ENCODE peak calls at places on chromosome 10, in nine cellular contexts. One of them, this sample, is unnamed.

GRCh38 chr10:71598673-71599072 is 120.9 kb downstream of the C10orf105 start:
- DNase-seq in cardiac fibroblast: peak; percentile 84
- DNase-seq in NCI-H1105: no peak
- DNase-seq in PC-3: no peak
- DNase-seq in non-pigmented ciliary epithelial cell: no peak
- DNase-seq in CD8-positive, alpha-beta memory T cell: no peak
- DNase-seq in KBM-7: no peak
- DNase-seq in renal cortical epithelial cell: no peak
- DNase-seq in H9: no peak
- DNase-seq in this sample: no peak

GRCh38 chr10:50421026-50421719 is 169.9 kb upstream of the ASAH2 start:
- DNase-seq in cardiac fibroblast: peak; percentile 59
- DNase-seq in NCI-H1105: no peak
- DNase-seq in PC-3: peak; percentile 91
- DNase-seq in non-pigmented ciliary epithelial cell: no peak
- DNase-seq in CD8-positive, alpha-beta memory T cell: no peak
- DNase-seq in KBM-7: peak; percentile 85
- DNase-seq in renal cortical epithelial cell: peak; percentile 70
- DNase-seq in H9: peak; percentile 55
- DNase-seq in this sample: no peak

GRCh38 chr10:15789793-15790525 is 70.2 kb upstream of the ITGA8 start:
- DNase-seq in cardiac fibroblast: peak; percentile 82
- DNase-seq in NCI-H1105: no peak
- DNase-seq in PC-3: no peak
- DNase-seq in non-pigmented ciliary epithelial cell: peak; percentile 38
- DNase-seq in CD8-positive, alpha-beta memory T cell: no peak
- DNase-seq in KBM-7: no peak
- DNase-seq in renal cortical epithelial cell: peak; percentile 67
- DNase-seq in H9: no peak
- DNase-seq in this sample: no peak

GRCh38 chr10:100508691-100509150 is 10.9 kb downstream of the SEC31B start:
- DNase-seq in cardiac fibroblast: peak; percentile 67
- DNase-seq in NCI-H1105: no peak
- DNase-seq in PC-3: peak; percentile 67
- DNase-seq in non-pigmented ciliary epithelial cell: no peak
- DNase-seq in CD8-positive, alpha-beta memory T cell: no peak
- DNase-seq in KBM-7: peak; percentile 76
- DNase-seq in renal cortical epithelial cell: peak; percentile 49
- DNase-seq in H9: peak; percentile 44
- DNase-seq in this sample: no peak

GRCh38 chr10:3805227-3805790 is 20.3 kb upstream of the KLF6 start:
- DNase-seq in cardiac fibroblast: peak; percentile 85
- DNase-seq in NCI-H1105: no peak
- DNase-seq in PC-3: peak; percentile 75
- DNase-seq in non-pigmented ciliary epithelial cell: no peak
- DNase-seq in CD8-positive, alpha-beta memory T cell: peak; percentile 25
- DNase-seq in KBM-7: peak; percentile 74
- DNase-seq in renal cortical epithelial cell: peak; percentile 97
- DNase-seq in H9: no peak
- DNase-seq in this sample: peak; percentile 9

GRCh38 chr10:132685121-132685891 is 100.6 kb downstream of the NKX6-2 start:
- DNase-seq in cardiac fibroblast: peak; percentile 58
- DNase-seq in NCI-H1105: no peak
- DNase-seq in PC-3: peak; percentile 88
- DNase-seq in non-pigmented ciliary epithelial cell: no peak
- DNase-seq in CD8-positive, alpha-beta memory T cell: no peak
- DNase-seq in KBM-7: peak; percentile 6
- DNase-seq in renal cortical epithelial cell: peak; percentile 82
- DNase-seq in H9: peak; percentile 22
- DNase-seq in this sample: no peak

GRCh38 chr10:112475565-112476233 is 28.7 kb downstream of the VTI1A start:
- DNase-seq in cardiac fibroblast: peak; percentile 29
- DNase-seq in NCI-H1105: no peak
- DNase-seq in PC-3: peak; percentile 40
- DNase-seq in non-pigmented ciliary epithelial cell: no peak
- DNase-seq in CD8-positive, alpha-beta memory T cell: no peak
- DNase-seq in KBM-7: peak; percentile 4
- DNase-seq in renal cortical epithelial cell: peak; percentile 28
- DNase-seq in H9: no peak
- DNase-seq in this sample: no peak

GRCh38 chr10:82969405-82969804 is 1094.4 kb downstream of the NRG3 start:
- DNase-seq in cardiac fibroblast: peak; percentile 29
- DNase-seq in NCI-H1105: no peak
- DNase-seq in PC-3: no peak
- DNase-seq in non-pigmented ciliary epithelial cell: no peak
- DNase-seq in CD8-positive, alpha-beta memory T cell: no peak
- DNase-seq in KBM-7: peak; percentile 9
- DNase-seq in renal cortical epithelial cell: peak; percentile 7
- DNase-seq in H9: no peak
- DNase-seq in this sample: peak; percentile 8

GRCh38 chr10:65128277-65128676 is 1607.1 kb downstream of the REEP3 start:
- DNase-seq in cardiac fibroblast: no peak
- DNase-seq in NCI-H1105: no peak
- DNase-seq in PC-3: no peak
- DNase-seq in non-pigmented ciliary epithelial cell: no peak
- DNase-seq in CD8-positive, alpha-beta memory T cell: no peak
- DNase-seq in KBM-7: no peak
- DNase-seq in renal cortical epithelial cell: no peak
- DNase-seq in H9: no peak
- DNase-seq in this sample: no peak

GRCh38 chr10:131722525-131723264 is 178.1 kb upstream of the PPP2R2D start:
- DNase-seq in cardiac fibroblast: no peak
- DNase-seq in NCI-H1105: no peak
- DNase-seq in PC-3: no peak
- DNase-seq in non-pigmented ciliary epithelial cell: no peak
- DNase-seq in CD8-positive, alpha-beta memory T cell: no peak
- DNase-seq in KBM-7: no peak
- DNase-seq in renal cortical epithelial cell: no peak
- DNase-seq in H9: peak; percentile 18
- DNase-seq in this sample: no peak

GRCh38 chr10:88281592-88282268 is 301.4 kb downstream of the RNLS start:
- DNase-seq in cardiac fibroblast: peak; percentile 78
- DNase-seq in NCI-H1105: no peak
- DNase-seq in PC-3: no peak
- DNase-seq in non-pigmented ciliary epithelial cell: no peak
- DNase-seq in CD8-positive, alpha-beta memory T cell: no peak
- DNase-seq in KBM-7: no peak
- DNase-seq in renal cortical epithelial cell: peak; percentile 92
- DNase-seq in H9: no peak
- DNase-seq in this sample: no peak